ENCODE peak calls at places on chromosomes 5 and 9, in six cellular contexts. D is mammary epithelial cell, Y is HCT116, F is keratinocyte, T is hepatocyte, E is neural progenitor cell. V is an unnamed sample.

GRCh38 chr5:13771011-13771571 is 173.4 kb downstream of the DNAH5 start:
- DNase-seq in D (peak; percentile 13), Y (no peak), F (no peak), T (no peak), E (no peak), V (no peak)

GRCh38 chr5:74367931-74368330 is 272.6 kb downstream of the ENC1 start:
- DNase-seq in D (no peak), Y (no peak), F (no peak), T (no peak), E (no peak), V (no peak)

GRCh38 chr9:36961568-36962360 is 72.3 kb downstream of the PAX5 start:
- DNase-seq in D (no peak), Y (no peak), F (no peak), T (no peak), E (no peak), V (peak; percentile 2)

GRCh38 chr9:4842734-4843133 is 50.0 kb downstream of the RCL1 start:
- DNase-seq in D (no peak), Y (no peak), F (no peak), T (no peak), E (no peak), V (no peak)

GRCh38 chr5:103375356-103375755 is 116.8 kb downstream of the MACIR start:
- DNase-seq in D (no peak), Y (no peak), F (no peak), T (no peak), E (no peak), V (peak; percentile 86)

GRCh38 chr9:95511952-95512750 is 4.6 kb downstream of the PTCH1 start:
- DNase-seq in D (no peak), Y (no peak), F (no peak), T (peak; percentile 46), E (peak; percentile 62), V (peak; percentile 41)

GRCh38 chr5:175790796-175791195 is 80.6 kb upstream of the CPLX2 start:
- DNase-seq in D (no peak), Y (no peak), F (no peak), T (no peak), E (no peak), V (no peak)

GRCh38 chr5:138491284-138491648 is 26.0 kb downstream of the EGR1 start:
- DNase-seq in D (no peak), Y (no peak), F (no peak), T (no peak), E (no peak), V (no peak)

GRCh38 chr5:69156456-69156855 is 10.5 kb upstream of the CCNB1 start:
- DNase-seq in D (no peak), Y (no peak), F (no peak), T (no peak), E (no peak), V (no peak)

GRCh38 chr9:7363777-7364477 is 435.7 kb downstream of the DMAC1 start:
- DNase-seq in D (no peak), Y (no peak), F (no peak), T (peak; percentile 12), E (peak; percentile 76), V (no peak)

GRCh38 chr9:68974901-68975300 is 39.0 kb downstream of the PRKACG start:
- DNase-seq in D (no peak), Y (no peak), F (no peak), T (no peak), E (no peak), V (no peak)

GRCh38 chr9:38442473-38443096 is 18.3 kb upstream of the IGFBPL1 start:
- DNase-seq in D (no peak), Y (no peak), F (no peak), T (no peak), E (no peak), V (no peak)

GRCh38 chr9:38441347-38442085 is 17.3 kb upstream of the IGFBPL1 start:
- DNase-seq in D (no peak), Y (no peak), F (no peak), T (no peak), E (no peak), V (no peak)

GRCh38 chr9:38445154-38446043 is 21.1 kb upstream of the IGFBPL1 start:
- DNase-seq in D (no peak), Y (no peak), F (no peak), T (no peak), E (no peak), V (no peak)

GRCh38 chr9:38443597-38443996 is 19.3 kb upstream of the IGFBPL1 start:
- DNase-seq in D (no peak), Y (no peak), F (no peak), T (no peak), E (no peak), V (peak; percentile 10)

GRCh38 chr9:38443181-38443580 is 18.9 kb upstream of the IGFBPL1 start:
- DNase-seq in D (no peak), Y (no peak), F (no peak), T (peak; percentile 84), E (no peak), V (peak; percentile 31)
- H3K4me2 ChIP-seq in D (no peak overlapping the region), Y (peak overlapping the region; percentile 0), F (no peak overlapping the region), T (peak overlapping the region; percentile 38), E (no peak overlapping the region), V (no peak overlapping the region)

GRCh38 chr5:172941067-172941516 is 18.1 kb upstream of the RPL26L1 start:
- DNase-seq in D (no peak), Y (no peak), F (no peak), T (no peak), E (no peak), V (no peak)

GRCh38 chr5:172940242-172941066 is 18.8 kb upstream of the RPL26L1 start:
- DNase-seq in D (no peak), Y (no peak), F (no peak), T (no peak), E (no peak), V (no peak)

GRCh38 chr5:172943906-172944305 is 15.3 kb upstream of the RPL26L1 start:
- DNase-seq in D (no peak), Y (no peak), F (no peak), T (no peak), E (no peak), V (no peak)

GRCh38 chr5:172943283-172943841 is 15.9 kb upstream of the RPL26L1 start:
- DNase-seq in D (no peak), Y (no peak), F (no peak), T (peak; percentile 52), E (peak; percentile 12), V (peak; percentile 94)

DNA sequence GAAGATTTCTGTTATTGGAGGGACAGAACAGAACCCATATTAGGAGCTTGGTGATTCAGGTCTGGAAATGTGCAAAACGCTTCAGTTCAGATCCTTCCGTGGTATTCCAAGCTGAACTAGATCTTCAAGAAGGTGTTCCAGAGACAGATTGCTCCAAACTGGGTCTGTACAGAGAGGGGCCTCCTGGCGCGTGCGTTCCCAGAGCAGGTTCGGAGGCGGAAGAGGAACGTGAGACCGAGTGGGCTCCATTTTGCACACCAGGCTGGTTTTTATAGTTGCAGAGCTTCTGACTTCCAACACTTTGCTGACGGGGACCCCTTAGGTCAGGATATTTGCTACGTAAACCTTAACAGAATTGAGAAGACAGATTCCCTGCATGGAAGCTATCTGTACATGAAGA is 16.7 kb upstream of the RPL26L1 start:
- DNase-seq in D (no peak), Y (no peak), F (no peak), T (no peak), E (no peak), V (no peak)
- TF ChIP-seq EZH2 in D (no peak), Y (no peak), F (no peak), T (no peak), E (no peak), V (no peak)

GRCh38 chr5:4630031-4630430 is 510.1 kb upstream of the ADAMTS16 start:
- DNase-seq in D (no peak), Y (no peak), F (no peak), T (peak; percentile 49), E (no peak), V (no peak)

GRCh38 chr5:4625206-4625896 is 514.8 kb upstream of the ADAMTS16 start:
- DNase-seq in D (no peak), Y (no peak), F (no peak), T (no peak), E (no peak), V (no peak)

GRCh38 chr5:4628645-4629385 is 511.3 kb upstream of the ADAMTS16 start:
- DNase-seq in D (no peak), Y (no peak), F (no peak), T (no peak), E (no peak), V (no peak)

GRCh38 chr5:4627887-4628286 is 512.2 kb upstream of the ADAMTS16 start:
- DNase-seq in D (no peak), Y (no peak), F (no peak), T (no peak), E (no peak), V (no peak)
- H3K4me3 ChIP-seq in D (no peak overlapping the region), Y (no peak overlapping the region), F (no peak overlapping the region), T (no peak overlapping the region), E (no peak overlapping the region), V (no peak overlapping the region)

DNA sequence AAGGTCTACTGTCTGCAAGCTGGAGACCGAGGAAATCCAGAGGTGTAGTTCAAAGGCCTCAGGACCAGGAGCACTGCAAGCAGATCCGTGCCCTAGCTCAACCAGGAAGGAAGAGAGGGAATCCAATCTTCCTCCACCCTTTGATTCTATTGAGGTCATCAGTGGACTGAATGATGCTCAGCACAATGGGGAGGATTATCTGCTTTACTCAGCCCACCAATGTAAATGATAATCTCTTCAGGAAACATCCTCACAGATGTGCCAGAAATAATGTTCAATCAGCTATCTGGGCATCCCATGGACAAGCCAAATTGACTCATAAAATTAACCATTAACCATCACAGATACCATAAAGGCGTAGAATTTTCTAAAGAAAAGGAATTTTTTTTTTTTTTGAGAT is 92.0 kb downstream of the BASP1 start:
- DNase-seq in D (no peak), Y (no peak), F (no peak), T (no peak), E (peak; percentile 15), V (no peak)
- H3K4me2 ChIP-seq in D (no peak overlapping the region), Y (no peak overlapping the region), F (no peak overlapping the region), T (no peak overlapping the region), E (no peak overlapping the region), V (no peak overlapping the region)

GRCh38 chr5:77629553-77630245 is 8.8 kb downstream of the OTP start:
- DNase-seq in D (no peak), Y (no peak), F (no peak), T (no peak), E (peak; percentile 58), V (no peak)
- TF ChIP-seq EZH2 in D (peak; percentile 87), Y (no peak), F (peak; percentile 90), T (no peak), E (peak; percentile 57), V (peak; percentile 83)

DNA sequence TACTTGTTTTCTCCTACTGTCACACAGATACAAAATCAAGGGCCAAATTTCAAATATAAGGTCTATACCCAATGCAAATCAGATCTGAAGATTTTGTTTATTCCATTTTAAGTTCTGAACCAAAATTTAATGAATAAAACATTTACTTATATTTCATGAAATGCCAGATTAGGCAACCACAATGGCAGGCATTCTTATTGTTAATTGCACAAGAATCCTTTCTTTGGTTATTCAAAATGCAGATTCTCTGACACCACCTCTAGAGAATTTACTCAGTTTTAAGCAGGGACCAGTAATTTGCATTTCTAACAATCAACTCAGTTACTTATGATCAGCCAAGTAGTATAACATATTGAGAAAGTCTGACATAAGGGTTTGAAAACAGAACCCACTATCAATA is 972.4 kb upstream of the ACO1 start:
- DNase-seq in D (no peak), Y (no peak), F (no peak), T (no peak), E (no peak), V (no peak)
- H3K4me3 ChIP-seq in D (no peak overlapping the region), Y (no peak overlapping the region), F (no peak overlapping the region), T (no peak overlapping the region), E (no peak overlapping the region), V (no peak overlapping the region)

GRCh38 chr5:56900395-56900794 is 9.0 kb upstream of the SETD9 start:
- DNase-seq in D (peak; percentile 33), Y (no peak), F (no peak), T (no peak), E (no peak), V (peak; percentile 38)
- H3K4me2 ChIP-seq in D (peak overlapping the region; percentile 77), Y (no peak overlapping the region), F (peak overlapping the region; percentile 13), T (no peak overlapping the region), E (no peak overlapping the region), V (peak overlapping the region; percentile 63)